ENCODE peak calls at places on chromosomes 3 and 15, in five cellular contexts. A is K562, G is H1, U is A549, Q is HepG2. N is an unnamed sample.

GRCh38 chr15:63474810-63475316 is 29.5 kb upstream of the USP3 start:
- DNase-seq in A (no peak), G (no peak), U (peak; percentile 86), Q (peak; percentile 60), N (no peak)

GRCh38 chr3:32391643-32392529 is at the start of gene CMTM7:
- DNase-seq in A (peak; percentile 39), G (peak; percentile 79), U (peak; percentile 72), Q (peak; percentile 39), N (peak; percentile 35)

GRCh38 chr15:77584201-77584600 is 48.5 kb downstream of the LINGO1 start:
- DNase-seq in A (peak; percentile 55), G (no peak), U (no peak), Q (peak; percentile 38), N (no peak)

GRCh38 chr3:152436707-152437615 is 168.2 kb downstream of the MBNL1 start:
- DNase-seq in A (no peak), G (no peak), U (no peak), Q (no peak), N (no peak)

GRCh38 chr3:152910966-152911365 is 76.0 kb downstream of the P2RY1 start:
- DNase-seq in A (no peak), G (no peak), U (no peak), Q (no peak), N (no peak)

GRCh38 chr3:52820741-52821140 is 9.7 kb downstream of the ITIH4 start:
- DNase-seq in A (peak; percentile 52), G (peak; percentile 84), U (peak; percentile 37), Q (peak; percentile 51), N (peak; percentile 6)

GRCh38 chr3:107235923-107236315 is 141.3 kb upstream of the CCDC54 start:
- DNase-seq in A (peak; percentile 61), G (no peak), U (peak; percentile 69), Q (peak; percentile 66), N (peak; percentile 89)

GRCh38 chr3:86723433-86723832 is 267.5 kb downstream of the VGLL3 start:
- DNase-seq in A (no peak), G (no peak), U (no peak), Q (no peak), N (no peak)

GRCh38 chr15:69096197-69096596 is 64.2 kb upstream of the GLCE start:
- DNase-seq in A (no peak), G (no peak), U (no peak), Q (no peak), N (no peak)

GRCh38 chr3:196120291-196120951 is 38.5 kb upstream of the TFRC start:
- DNase-seq in A (peak; percentile 7), G (no peak), U (no peak), Q (no peak), N (no peak)

GRCh38 chr3:45988804-45989203 is 6.8 kb downstream of the FYCO1 start:
- DNase-seq in A (no peak), G (no peak), U (no peak), Q (no peak), N (peak; percentile 91)

GRCh38 chr3:15528881-15529537 is 7.5 kb upstream of the COLQ start:
- DNase-seq in A (no peak), G (no peak), U (no peak), Q (no peak), N (no peak)

DNA sequence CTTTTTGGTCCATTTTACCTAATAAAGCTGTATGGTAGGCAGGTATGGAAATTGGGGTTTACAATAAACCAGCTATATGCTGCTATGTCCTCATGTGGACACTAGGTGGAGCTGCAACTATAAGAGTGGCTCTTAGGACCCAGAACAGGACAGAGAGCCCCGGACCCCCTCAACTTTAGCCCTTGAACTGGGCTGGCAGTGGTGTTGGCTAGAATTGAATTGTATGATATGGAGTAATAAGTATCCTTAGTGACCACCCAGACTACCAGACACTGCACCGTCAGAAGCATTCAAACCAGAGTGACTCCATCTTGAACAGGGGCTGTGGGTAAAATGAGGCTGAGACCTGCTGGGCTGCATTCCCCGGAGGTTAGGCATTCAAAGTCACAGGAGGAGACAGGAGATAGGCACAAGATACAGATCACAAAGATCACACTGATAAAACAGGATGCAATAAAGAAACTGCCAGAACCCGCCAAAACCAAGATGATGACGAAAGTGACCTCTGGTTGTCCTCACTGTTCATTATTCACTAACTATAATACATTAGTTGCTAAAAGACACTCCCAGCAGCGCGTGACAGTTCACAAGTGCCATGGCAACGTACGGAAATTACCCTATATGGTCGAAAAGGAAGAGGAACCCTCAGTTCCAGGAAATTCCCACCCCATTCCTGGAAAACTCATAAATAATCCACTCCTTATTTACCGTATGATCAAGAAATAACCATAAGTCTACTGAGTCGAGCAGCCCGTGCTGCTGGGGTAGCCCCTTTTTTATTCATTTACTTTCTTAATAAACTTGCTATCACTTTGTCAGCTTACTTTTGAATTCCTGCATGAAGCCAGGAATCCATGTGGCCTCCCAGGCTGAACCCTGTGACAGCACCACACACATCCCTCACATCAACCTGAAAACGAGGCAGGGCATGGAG is 68.7 kb upstream of the BLM start:
- DNase-seq in A (peak; percentile 81), G (peak; percentile 74), U (peak; percentile 77), Q (peak; percentile 51), N (peak; percentile 69)
- TF ChIP-seq MAFK in A (peak; percentile 26), G (no peak), U (no peak), Q (no peak), N (no peak)

DNA sequence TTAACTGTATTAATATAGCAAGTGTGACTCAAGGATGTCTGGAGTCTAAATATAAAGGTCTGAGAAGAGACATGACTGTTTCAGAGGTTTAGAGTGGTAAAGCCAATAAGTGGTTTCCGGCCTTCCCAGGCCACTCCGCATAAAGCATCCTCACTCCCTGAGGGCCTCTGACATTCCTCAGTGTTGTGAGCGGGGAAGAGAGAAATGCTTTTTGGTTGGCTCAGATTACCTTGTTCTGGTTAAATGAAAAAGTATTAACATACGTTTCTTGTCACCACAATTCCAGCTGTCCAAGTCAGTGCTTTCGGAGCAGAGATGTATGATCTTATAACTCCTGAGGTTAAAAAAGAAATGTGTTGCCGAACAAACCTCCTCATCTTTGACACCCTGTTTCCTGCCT is 103.8 kb downstream of the RBMS3 start:
- DNase-seq in A (no peak), G (no peak), U (no peak), Q (no peak), N (peak; percentile 65)
- TF ChIP-seq MAFK in A (no peak), G (no peak), U (no peak), Q (no peak), N (no peak)

GRCh38 chr3:124964432-124964831 is 29.9 kb upstream of the MUC13 start:
- DNase-seq in A (no peak), G (no peak), U (no peak), Q (peak; percentile 80), N (peak; percentile 80)
- TF ChIP-seq MAFK in A (no peak), G (no peak), U (no peak), Q (no peak), N (no peak)

GRCh38 chr15:75721923-75722870 is 9.5 kb upstream of the CSPG4 start:
- DNase-seq in A (no peak), G (no peak), U (no peak), Q (no peak), N (no peak)
- TF ChIP-seq MAFK in A (no peak), G (no peak), U (no peak), Q (no peak), N (no peak)

DNA sequence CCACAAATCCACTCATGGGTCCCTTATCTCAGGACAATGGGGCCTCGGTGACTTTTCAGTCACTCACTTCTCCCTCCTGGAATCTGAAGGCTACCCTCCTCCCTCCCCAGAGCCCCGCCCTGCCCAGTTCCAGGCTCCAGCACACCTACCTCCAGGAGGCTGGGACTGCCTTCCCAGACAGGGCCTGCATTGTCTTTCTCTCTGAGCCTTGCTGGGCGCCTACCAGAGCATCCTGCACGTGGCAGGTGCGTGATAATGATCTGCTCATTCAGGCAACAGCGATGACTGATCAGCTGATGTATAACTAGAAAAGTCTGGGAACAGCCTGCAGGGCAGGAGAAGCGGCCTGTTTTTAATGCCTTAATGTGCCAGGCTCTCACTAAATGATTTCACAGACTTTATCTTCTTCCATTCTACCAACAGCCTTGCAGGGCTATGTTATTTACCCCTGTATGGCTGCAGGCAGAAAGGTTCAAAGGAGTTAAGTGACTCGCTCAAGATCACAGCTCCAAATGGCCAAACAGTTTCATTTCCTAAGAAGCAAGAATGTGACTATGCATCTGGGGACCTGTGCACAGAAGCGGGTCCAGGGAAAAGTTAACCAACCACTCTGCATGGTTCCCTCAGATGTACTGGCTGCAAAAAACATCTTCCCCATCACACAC is 6.3 kb downstream of the ADAMTS17 start:
- DNase-seq in A (no peak), G (no peak), U (no peak), Q (no peak), N (no peak)
- TF ChIP-seq MAFK in A (no peak), G (no peak), U (no peak), Q (no peak), N (no peak)